ENCODE peak calls at places on chromosomes 2 and 18, in nine cellular contexts. T is cardiac muscle cell, Q is putamen, G is BE2C, L is A549, W is thoracic aorta, N is H9, B is DMS153, A is breast epithelium. C is an unnamed sample.

GRCh38 chr2:85131116-85131515 is 2.1 kb upstream of the TCF7L1 start:
- DNase-seq in Q (no peak), W (no peak), A (no peak), L (no peak), N (peak; percentile 48), T (peak; percentile 59), G (peak; percentile 13), B (no peak), C (no peak)

GRCh38 chr2:55013936-55014335 is 36.3 kb downstream of the RTN4 start:
- DNase-seq in B (no peak), L (no peak), T (no peak), A (no peak), G (no peak), Q (no peak), N (no peak), W (no peak), C (no peak)

GRCh38 chr2:795245-796041 is 118.2 kb upstream of the TMEM18 start:
- DNase-seq in B (no peak), G (no peak), T (no peak), W (no peak), L (no peak), Q (peak; percentile 2), N (peak; percentile 20), A (no peak), C (peak; percentile 70)

GRCh38 chr18:76662621-76663020 is 159.7 kb upstream of the ZNF236 start:
- DNase-seq in W (no peak), B (no peak), G (no peak), Q (no peak), A (no peak), T (no peak), L (no peak), N (no peak), C (no peak)

GRCh38 chr2:236718207-236718992 is 148.8 kb downstream of the ACKR3 start:
- DNase-seq in G (no peak), T (no peak), W (no peak), Q (no peak), A (no peak), B (no peak), L (no peak), N (no peak), C (no peak)

GRCh38 chr18:58247363-58247834 is 203.4 kb downstream of the NEDD4L start:
- DNase-seq in W (no peak), A (no peak), L (no peak), T (peak; percentile 53), B (peak; percentile 50), Q (peak; percentile 43), G (peak; percentile 43), N (peak; percentile 45), C (no peak)

GRCh38 chr2:85162746-85163301 is 29.6 kb downstream of the TCF7L1 start:
- DNase-seq in A (no peak), G (no peak), W (no peak), L (no peak), Q (no peak), B (no peak), N (no peak), T (peak; percentile 33), C (peak; percentile 73)

GRCh38 chr2:114709936-114710850 is 267.8 kb downstream of the DPP10 start:
- DNase-seq in G (no peak), W (no peak), Q (no peak), N (no peak), A (no peak), L (no peak), T (no peak), B (no peak), C (no peak)

GRCh38 chr2:232103140-232103737 is 141.7 kb downstream of the DIS3L2 start:
- DNase-seq in B (no peak), T (peak; percentile 72), W (no peak), A (no peak), Q (no peak), N (no peak), L (no peak), G (no peak), C (no peak)

GRCh38 chr2:225637199-225637598 is 237.7 kb downstream of the NYAP2 start:
- DNase-seq in T (peak; percentile 1), G (no peak), N (no peak), L (no peak), A (no peak), W (no peak), B (peak; percentile 25), Q (no peak), C (no peak)

GRCh38 chr2:239762742-239763269 is 262.3 kb downstream of the NDUFA10 start:
- DNase-seq in N (no peak), T (no peak), Q (no peak), L (no peak), A (no peak), B (no peak), G (no peak), W (peak; percentile 19), C (peak; percentile 31)

GRCh38 chr2:10538224-10538894 is 90.2 kb upstream of the ODC1 start:
- DNase-seq in L (peak; percentile 50), N (no peak), T (peak; percentile 25), Q (no peak), A (no peak), B (no peak), W (no peak), G (no peak), C (no peak)

GRCh38 chr2:51103205-51103604 is 71.3 kb upstream of the NRXN1 start:
- DNase-seq in N (peak; percentile 67), A (peak; percentile 27), L (no peak), Q (no peak), G (no peak), W (no peak), T (peak; percentile 22), B (no peak), C (no peak)

GRCh38 chr2:86584164-86584913 is 21.1 kb upstream of the CHMP3 start:
- DNase-seq in T (peak; percentile 77), G (no peak), B (no peak), N (no peak), Q (no peak), A (no peak), L (no peak), W (no peak), C (no peak)

GRCh38 chr2:234422895-234423505 is 73.9 kb downstream of the ARL4C start:
- DNase-seq in G (no peak), Q (no peak), L (no peak), N (no peak), W (no peak), T (no peak), A (no peak), B (no peak), C (no peak)

GRCh38 chr2:205133544-205133943 is 548.8 kb upstream of the NRP2 start:
- DNase-seq in N (no peak), Q (no peak), B (no peak), A (no peak), W (no peak), T (peak; percentile 11), L (no peak), G (peak; percentile 13), C (no peak)

GRCh38 chr2:204195498-204195897 is 258.9 kb downstream of the ICOS start:
- DNase-seq in N (no peak), L (no peak), T (no peak), Q (no peak), A (no peak), B (no peak), G (peak; percentile 30), W (no peak), C (no peak)

GRCh38 chr2:213069531-213069930 is 81.9 kb downstream of the IKZF2 start:
- DNase-seq in Q (no peak), T (no peak), W (no peak), N (no peak), L (no peak), B (no peak), G (no peak), A (no peak), C (no peak)

GRCh38 chr2:26780203-26780760 is 5.6 kb upstream of the CENPA start:
- DNase-seq in A (no peak), N (no peak), T (no peak), W (no peak), Q (no peak), L (no peak), B (no peak), G (no peak), C (no peak)

GRCh38 chr2:174023591-174024523 is 58.7 kb upstream of the SP3 start:
- DNase-seq in A (peak; percentile 89), N (peak; percentile 78), W (no peak), G (peak; percentile 63), Q (no peak), B (no peak), L (no peak), T (peak; percentile 96), C (no peak)

GRCh38 chr2:75920721-75921551 is 210.2 kb upstream of the GCFC2 start:
- DNase-seq in N (no peak), W (no peak), B (no peak), T (no peak), G (no peak), L (no peak), A (no peak), Q (peak; percentile 83), C (no peak)

GRCh38 chr18:31516432-31516831 is 18.5 kb downstream of the DSG2 start:
- DNase-seq in A (no peak), T (no peak), W (no peak), N (no peak), Q (no peak), B (no peak), L (no peak), G (no peak), C (no peak)

GRCh38 chr18:68972176-68972575 is 174.3 kb downstream of the CCDC102B start:
- DNase-seq in G (peak; percentile 42), W (no peak), L (no peak), N (no peak), T (no peak), B (no peak), Q (no peak), A (no peak), C (no peak)

GRCh38 chr2:119305497-119306195 is 61.0 kb downstream of the C2orf76 start:
- DNase-seq in B (no peak), G (no peak), W (no peak), A (no peak), T (no peak), L (no peak), N (no peak), Q (no peak), C (no peak)